ENCODE peak calls at places on chromosomes 13 and 19, in four cellular contexts. T is B cell, E is pancreas, K is body of pancreas. U is an unnamed sample.

GRCh38 chr13:38657191-38657590 is 29.7 kb upstream of the FREM2 start:
- DNase-seq in T (no peak), K (no peak), E (no peak), U (no peak)

GRCh38 chr13:28325022-28325421 is 169.9 kb downstream of the FLT1 start:
- DNase-seq in K (no peak), E (no peak), T (no peak), U (no peak)

GRCh38 chr19:2949939-2950285 is 5.1 kb upstream of the ZNF77 start:
- DNase-seq in E (no peak), K (peak), T (no peak), U (peak)

GRCh38 chr19:3404324-3405260 is 38.2 kb downstream of the NFIC start:
- DNase-seq in E (peak), T (no peak), K (peak), U (no peak)

GRCh38 chr13:92232880-92233279 is 834.5 kb downstream of the GPC5 start:
- DNase-seq in T (no peak), K (no peak), E (no peak), U (no peak)

GRCh38 chr13:22256111-22256639 is 585.3 kb downstream of the FGF9 start:
- DNase-seq in T (no peak), K (no peak), E (no peak), U (no peak)

GRCh38 chr13:28531195-28531955 is 36.4 kb upstream of the FLT1 start:
- DNase-seq in T (peak), E (no peak), K (peak), U (no peak)

GRCh38 chr19:8004723-8005513 is 523 bp downstream of the ELAVL1 start:
- DNase-seq in T (peak), E (no peak), K (no peak), U (peak)

GRCh38 chr19:14059093-14059480 is 2.8 kb downstream of the PALM3 start:
- DNase-seq in K (no peak), T (peak), E (no peak), U (no peak)

GRCh38 chr19:49212302-49212701 is 54.7 kb downstream of the TRPM4 start:
- DNase-seq in T (no peak), K (no peak), E (peak), U (no peak)

GRCh38 chr13:41985788-41986508 is 25.0 kb upstream of the VWA8 start:
- DNase-seq in E (no peak), T (no peak), K (no peak), U (no peak)

GRCh38 chr13:52916483-52916990 is 68.1 kb upstream of the PCDH8 start:
- DNase-seq in E (no peak), T (no peak), K (no peak), U (no peak)

GRCh38 chr19:38182536-38183210 is 41.3 kb downstream of the DPF1 start:
- DNase-seq in T (no peak), E (no peak), K (no peak), U (no peak)

GRCh38 chr19:24054044-24054935 is 32.7 kb upstream of the ZNF254 start:
- DNase-seq in T (no peak), K (no peak), E (no peak), U (no peak)

GRCh38 chr13:39414339-39414738 is 188.7 kb downstream of the LHFPL6 start:
- DNase-seq in E (no peak), K (no peak), T (peak), U (no peak)

GRCh38 chr19:56491399-56491798 is 14.3 kb upstream of the ZNF667 start:
- DNase-seq in K (no peak), E (no peak), T (no peak), U (no peak)

GRCh38 chr13:112587767-112588489 is at the start of gene TUBGCP3:
- DNase-seq in E (peak), K (peak), T (peak), U (peak)

GRCh38 chr19:5093297-5093858 is 124.5 kb downstream of the KDM4B start:
- DNase-seq in T (no peak), K (peak), E (no peak), U (no peak)

DNA sequence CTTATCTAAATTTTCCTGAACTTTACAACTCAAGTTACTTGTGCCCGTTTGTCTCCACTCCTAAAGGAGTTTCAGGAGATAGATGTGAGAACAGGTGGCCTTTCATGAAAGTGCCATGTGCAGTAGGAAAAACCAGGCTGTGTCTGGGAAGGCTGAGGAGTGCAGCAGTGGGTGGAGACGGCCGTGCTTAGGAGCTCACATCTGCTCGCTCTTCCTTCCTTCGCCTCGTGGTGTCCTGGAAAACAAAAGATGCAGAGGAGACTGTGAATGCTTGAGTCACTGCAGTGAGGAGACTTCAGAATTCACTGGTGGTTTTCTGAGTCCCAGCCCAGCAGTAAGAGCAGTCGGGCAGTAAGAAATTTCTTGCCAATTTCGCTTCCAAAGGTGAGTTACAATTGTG is 138.4 kb upstream of the RNF113B start:
- DNase-seq in E (no peak), T (no peak), K (no peak), U (no peak)
- TF ChIP-seq CTCF in E (no peak), T (no peak), K (no peak), U (no peak)

GRCh38 chr13:111539791-111540446 is 219.5 kb downstream of the TEX29 start:
- DNase-seq in K (no peak), E (no peak), T (no peak), U (no peak)

GRCh38 chr13:111537115-111537728 is 216.8 kb downstream of the TEX29 start:
- DNase-seq in T (no peak), E (no peak), K (no peak), U (no peak)

GRCh38 chr13:111539252-111539651 is 218.8 kb downstream of the TEX29 start:
- DNase-seq in K (no peak), T (no peak), E (no peak), U (no peak)

GRCh38 chr13:111536239-111536638 is 215.8 kb downstream of the TEX29 start:
- DNase-seq in T (no peak), E (no peak), K (no peak), U (no peak)

GRCh38 chr13:111537843-111538499 is 217.5 kb downstream of the TEX29 start:
- DNase-seq in E (no peak), T (no peak), K (no peak), U (no peak)
- TF ChIP-seq CTCF in E (no peak), T (no peak), K (no peak), U (no peak)

GRCh38 chr13:109159650-109160309 is 530.4 kb downstream of the MYO16 start:
- DNase-seq in K (no peak), E (no peak), T (peak), U (no peak)
- TF ChIP-seq CTCF in K (no peak), E (no peak), T (no peak), U (no peak)

GRCh38 chr19:29834991-29835390 is 23.2 kb downstream of the CCNE1 start:
- DNase-seq in K (no peak), E (no peak), T (no peak), U (no peak)

GRCh38 chr19:29840066-29840950 is 28.5 kb downstream of the CCNE1 start:
- DNase-seq in T (no peak), K (no peak), E (no peak), U (no peak)

GRCh38 chr19:29836409-29836825 is 24.6 kb downstream of the CCNE1 start:
- DNase-seq in E (no peak), T (no peak), K (no peak), U (no peak)

GRCh38 chr19:29835447-29835846 is 23.7 kb downstream of the CCNE1 start:
- DNase-seq in E (no peak), T (no peak), K (no peak), U (no peak)

GRCh38 chr19:29837448-29837961 is 25.7 kb downstream of the CCNE1 start:
- DNase-seq in T (peak), K (no peak), E (no peak), U (no peak)
- TF ChIP-seq CTCF in T (no peak), K (no peak), E (no peak), U (no peak)

U was measured in Caco-2.